ENCODE peak calls at places on chromosomes 3 and 15, in eight cellular contexts. Y is breast epithelium; Q is putamen; P is COR-L47; O is HEK293T; E is NCI-H1048; B is GM03348; S is activated naive CD4-positive, alpha-beta T cell treated with anti-CD3 and anti-CD28 coated beads, Interleukin-2, amount 10 ng/mL, durations not matched to agents 7 days and 5 days. L is an unnamed sample.

GRCh38 chr3:129525341-129525968 is 3.0 kb upstream of the RHO start:
- DNase-seq in E (no peak), B (peak; percentile 62), Y (no peak), Q (no peak), S (no peak), P (no peak), O (no peak), L (no peak)

GRCh38 chr3:189721873-189722665 is 90.9 kb downstream of the TP63 start:
- DNase-seq in E (no peak), B (no peak), P (no peak), Q (no peak), O (no peak), Y (no peak), S (no peak), L (no peak)

GRCh38 chr3:129485681-129486056 is 42.8 kb upstream of the RHO start:
- DNase-seq in E (no peak), Y (peak; percentile 93), S (no peak), P (no peak), B (peak; percentile 94), O (no peak), Q (no peak), L (no peak)

GRCh38 chr3:71130516-71131384 is 452.8 kb downstream of the FOXP1 start:
- DNase-seq in B (peak; percentile 73), Q (no peak), Y (no peak), S (peak; percentile 85), E (no peak), P (peak; percentile 33), O (peak; percentile 34), L (peak; percentile 32)

GRCh38 chr15:35723852-35724251 is 177.9 kb upstream of the DPH6 start:
- DNase-seq in O (no peak), P (no peak), Y (no peak), Q (no peak), B (no peak), S (no peak), E (no peak), L (no peak)

GRCh38 chr3:62229201-62229600 is 144.1 kb downstream of the FEZF2 start:
- DNase-seq in B (no peak), Q (peak; percentile 7), P (no peak), S (no peak), Y (no peak), E (no peak), O (no peak), L (no peak)

GRCh38 chr3:40841131-40841530 is 316.4 kb downstream of the ZNF621 start:
- DNase-seq in S (no peak), Q (no peak), E (no peak), Y (no peak), P (no peak), O (no peak), B (no peak), L (no peak)

GRCh38 chr15:49621327-49622210 is 721 bp downstream of the DTWD1 start:
- DNase-seq in P (no peak), B (no peak), Q (no peak), O (no peak), Y (no peak), E (no peak), S (no peak), L (no peak)

GRCh38 chr15:73264881-73265280 is 103.9 kb downstream of the HCN4 start:
- DNase-seq in Q (no peak), O (no peak), E (no peak), Y (no peak), P (no peak), B (no peak), S (no peak), L (no peak)

GRCh38 chr3:143952569-143953069 is 19.0 kb upstream of the DIPK2A start:
- DNase-seq in E (no peak), Q (no peak), B (no peak), S (no peak), O (no peak), P (no peak), Y (no peak), L (no peak)

GRCh38 chr15:61938249-61938648 is 122.0 kb downstream of the VPS13C start:
- DNase-seq in S (no peak), B (no peak), O (no peak), Q (no peak), Y (no peak), P (no peak), E (no peak), L (no peak)

GRCh38 chr3:192130534-192131132 is 596.7 kb downstream of the FGF12 start:
- DNase-seq in P (peak; percentile 66), Q (peak; percentile 44), B (peak; percentile 19), E (no peak), O (peak; percentile 44), S (peak; percentile 26), Y (peak; percentile 54), L (no peak)

GRCh38 chr3:97917813-97918536 is 54.3 kb downstream of the RIOX2 start:
- DNase-seq in O (no peak), E (no peak), S (no peak), P (no peak), Y (no peak), B (no peak), Q (no peak), L (no peak)

GRCh38 chr3:125394406-125394805 is 19.3 kb upstream of the ZNF148 start:
- DNase-seq in B (no peak), Q (no peak), S (no peak), P (no peak), E (no peak), O (no peak), Y (no peak), L (no peak)

GRCh38 chr3:53544357-53544756 is 49.9 kb downstream of the CACNA1D start:
- DNase-seq in P (no peak), S (no peak), E (no peak), O (no peak), B (no peak), Q (no peak), Y (no peak), L (no peak)